ENCODE peak calls at places on chromosomes 13 and 19, in five cellular contexts. U is GM03348; Y is lung microvascular endothelial cell; H is CD8-positive, alpha-beta memory T cell; K is RPMI7951. Q is an unnamed sample.

GRCh38 chr13:32779119-32779518 is 192.9 kb downstream of the PDS5B start:
- DNase-seq in U (no peak), Y (no peak), H (no peak), K (no peak), Q (no peak)

GRCh38 chr19:49188626-49189200 is 31.1 kb downstream of the TRPM4 start:
- DNase-seq in U (no peak), Y (no peak), H (no peak), K (no peak), Q (no peak)

GRCh38 chr13:46124531-46124966 is 19.7 kb upstream of the CPB2 start:
- DNase-seq in U (no peak), Y (no peak), H (no peak), K (no peak), Q (no peak)

GRCh38 chr13:33053397-33054066 is 37.3 kb downstream of the KL start:
- DNase-seq in U (peak), Y (no peak), H (no peak), K (no peak), Q (no peak)

GRCh38 chr13:27339299-27339698 is 68.7 kb downstream of the RASL11A start:
- DNase-seq in U (peak), Y (peak), H (no peak), K (peak), Q (peak)

GRCh38 chr13:44770951-44771350 is 194.8 kb upstream of the TSC22D1 start:
- DNase-seq in U (no peak), Y (no peak), H (no peak), K (no peak), Q (no peak)

GRCh38 chr13:24264976-24265375 is 44.4 kb upstream of the C1QTNF9 start:
- DNase-seq in U (no peak), Y (no peak), H (peak), K (no peak), Q (no peak)

GRCh38 chr19:39001016-39001415 is 25.5 kb upstream of the FBXO17 start:
- DNase-seq in U (no peak), Y (no peak), H (no peak), K (no peak), Q (no peak)

GRCh38 chr13:34046457-34046856 is 228.5 kb downstream of the RFC3 start:
- DNase-seq in U (no peak), Y (no peak), H (no peak), K (peak), Q (no peak)

GRCh38 chr13:81577601-81578000 is 1236.7 kb upstream of the SPRY2 start:
- DNase-seq in U (no peak), Y (no peak), H (no peak), K (no peak), Q (no peak)